ENCODE peak calls at places on chromosomes 6 and 20, in nine cellular contexts. Z, D, I, H, B, U, K, C and E are unnamed samples.
A peak's percentile ranks its signal among the peaks of the same experiment; 100 is the strongest.

GRCh38 chr6:45830441-45831139 is 185.1 kb downstream of the CLIC5 start:
- DNase-seq in B (no peak), K (peak; percentile 7), U (no peak), Z (no peak), H (peak; percentile 37), I (no peak), C (no peak), D (peak; percentile 56), E (no peak)

GRCh38 chr6:4589295-4589694 is 186.9 kb upstream of the CDYL start:
- DNase-seq in H (peak; percentile 61), D (no peak), C (no peak), Z (no peak), K (no peak), I (no peak), B (no peak), U (no peak), E (no peak)

GRCh38 chr20:13930246-13930645 is 60.2 kb downstream of the SEL1L2 start:
- DNase-seq in I (no peak), H (peak; percentile 14), U (peak; percentile 57), D (no peak), K (no peak), C (no peak), Z (no peak), B (no peak), E (no peak)

GRCh38 chr6:75818061-75818855 is 69.2 kb downstream of the MYO6 start:
- DNase-seq in I (no peak), B (no peak), U (no peak), D (no peak), C (no peak), H (peak; percentile 57), K (no peak), Z (no peak), E (no peak)

GRCh38 chr6:20069130-20069529 is 143.1 kb downstream of the MBOAT1 start:
- DNase-seq in B (no peak), K (no peak), D (no peak), Z (no peak), H (no peak), C (no peak), I (no peak), U (no peak), E (no peak)

GRCh38 chr20:4013041-4013440 is 2.3 kb downstream of the RNF24 start:
- DNase-seq in D (no peak), I (no peak), B (no peak), H (no peak), U (no peak), K (no peak), C (no peak), Z (no peak), E (no peak)

GRCh38 chr6:43992783-43993505 is 134.3 kb downstream of the MRPL14 start:
- DNase-seq in K (no peak), H (no peak), U (no peak), Z (peak; percentile 83), B (peak; percentile 20), D (no peak), I (no peak), C (no peak), E (peak; percentile 72)

GRCh38 chr20:48802216-48802615 is 25.6 kb downstream of the PREX1 start:
- DNase-seq in D (no peak), I (no peak), H (no peak), K (no peak), U (no peak), B (peak; percentile 7), Z (no peak), C (no peak), E (no peak)

GRCh38 chr20:63394069-63394468 is 32.9 kb upstream of the CHRNA4 start:
- DNase-seq in I (peak; percentile 2), K (no peak), H (no peak), D (no peak), U (no peak), Z (no peak), B (no peak), C (no peak), E (no peak)

GRCh38 chr20:17761612-17762011 is 61.8 kb downstream of the BANF2 start:
- DNase-seq in K (no peak), C (no peak), U (no peak), H (no peak), Z (no peak), B (no peak), I (no peak), D (no peak), E (no peak)

GRCh38 chr6:52415917-52416628 is 4.1 kb upstream of the EFHC1 start:
- DNase-seq in C (no peak), Z (no peak), U (peak; percentile 20), I (no peak), K (no peak), H (peak; percentile 30), D (no peak), B (no peak), E (no peak)

GRCh38 chr6:166027761-166028160 is 139.9 kb downstream of the TBXT start:
- DNase-seq in H (no peak), D (no peak), C (no peak), U (no peak), I (no peak), Z (no peak), K (no peak), B (no peak), E (no peak)

GRCh38 chr6:149065658-149066556 is 251.6 kb upstream of the TAB2 start:
- DNase-seq in I (no peak), K (peak; percentile 75), B (no peak), D (peak; percentile 48), C (no peak), H (no peak), U (no peak), Z (no peak), E (no peak)

GRCh38 chr6:14726816-14727493 is 518.9 kb upstream of the JARID2 start:
- DNase-seq in I (no peak), K (no peak), H (no peak), D (no peak), C (no peak), B (no peak), Z (peak; percentile 37), U (no peak), E (no peak)

GRCh38 chr6:25490018-25490865 is 161.8 kb upstream of the SCGN start:
- DNase-seq in I (peak; percentile 38), B (peak; percentile 69), U (peak; percentile 86), D (peak; percentile 63), H (peak; percentile 83), K (peak; percentile 41), C (peak; percentile 77), Z (peak; percentile 65), E (peak; percentile 53)

GRCh38 chr20:3747471-3747870 is 15.0 kb downstream of the HSPA12B start:
- DNase-seq in D (no peak), Z (no peak), I (no peak), C (no peak), B (no peak), U (no peak), H (no peak), K (no peak), E (no peak)

GRCh38 chr20:59634435-59635005 is 30.2 kb downstream of the PHACTR3 start:
- DNase-seq in D (no peak), K (no peak), I (no peak), Z (no peak), U (no peak), B (no peak), H (no peak), C (no peak), E (no peak)

GRCh38 chr20:23157741-23158140 is 71.6 kb upstream of the CD93 start:
- DNase-seq in Z (no peak), D (no peak), H (peak; percentile 58), K (no peak), C (no peak), B (no peak), I (no peak), U (no peak), E (no peak)

GRCh38 chr6:31400467-31401289 is 2.7 kb upstream of the MICA start:
- DNase-seq in I (no peak), C (peak; percentile 92), Z (peak; percentile 89), U (peak; percentile 76), D (peak; percentile 69), H (peak; percentile 63), B (peak; percentile 88), K (peak; percentile 60), E (peak; percentile 86)

GRCh38 chr20:25588491-25588890 is 3.2 kb upstream of the NINL start:
- DNase-seq in B (no peak), U (no peak), D (no peak), H (no peak), K (no peak), Z (no peak), C (no peak), I (no peak), E (no peak)

GRCh38 chr20:4730782-4731181 is 9.1 kb downstream of the PRND start:
- DNase-seq in Z (no peak), B (no peak), D (no peak), I (no peak), K (no peak), C (no peak), H (peak; percentile 28), U (no peak), E (no peak)

GRCh38 chr6:158536084-158536890 is 23.6 kb upstream of the TMEM181 start:
- DNase-seq in K (peak; percentile 66), B (peak; percentile 78), I (no peak), Z (peak; percentile 82), D (peak; percentile 5), U (peak; percentile 81), C (peak; percentile 83), H (peak; percentile 69), E (peak; percentile 72)

GRCh38 chr6:3756516-3757010 is 5.0 kb upstream of the PXDC1 start:
- DNase-seq in Z (no peak), D (no peak), I (no peak), U (no peak), K (no peak), B (no peak), H (no peak), C (no peak), E (no peak)

GRCh38 chr20:760751-761417 is 7.4 kb downstream of the SLC52A3 start:
- DNase-seq in H (peak; percentile 18), D (no peak), C (peak; percentile 68), I (no peak), K (no peak), B (no peak), U (no peak), Z (peak; percentile 48), E (no peak)

GRCh38 chr20:14963262-14963663 is 625.9 kb upstream of the FLRT3 start:
- DNase-seq in H (peak; percentile 95), B (no peak), K (no peak), Z (no peak), U (no peak), I (no peak), D (no peak), C (no peak), E (no peak)

GRCh38 chr6:159608961-159609673 is 83.9 kb downstream of the SOD2 start:
- DNase-seq in I (no peak), D (no peak), U (peak; percentile 58), B (no peak), K (no peak), C (no peak), Z (no peak), H (peak; percentile 66), E (no peak)

GRCh38 chr20:50286609-50287008 is 96.0 kb downstream of the CEBPB start:
- DNase-seq in C (no peak), D (no peak), I (peak; percentile 66), K (no peak), B (no peak), H (peak; percentile 58), Z (peak; percentile 68), U (peak; percentile 46), E (peak; percentile 59)

GRCh38 chr6:93164781-93165180 is 254.6 kb downstream of the EPHA7 start:
- DNase-seq in H (no peak), D (no peak), I (peak; percentile 27), K (no peak), Z (no peak), C (no peak), B (no peak), U (no peak), E (no peak)

GRCh38 chr6:36743538-36744441 is 46.2 kb downstream of the RAB44 start:
- DNase-seq in B (peak; percentile 77), U (peak; percentile 34), D (no peak), H (peak; percentile 83), I (no peak), C (no peak), K (no peak), Z (no peak), E (no peak)

GRCh38 chr20:57964011-57964862 is 254.4 kb upstream of the PMEPA1 start:
- DNase-seq in U (no peak), I (no peak), K (no peak), C (no peak), B (no peak), H (no peak), Z (peak; percentile 52), D (no peak), E (peak; percentile 38)

GRCh38 chr6:291148-291696 is 1.1 kb upstream of the DUSP22 start:
- DNase-seq in K (no peak), I (no peak), D (no peak), B (no peak), H (peak; percentile 86), C (no peak), U (no peak), Z (no peak), E (no peak)